ENCODE peak calls at places on chromosome 14, in six cellular contexts. X is mucosa of descending colon; V is activated CD8-positive, alpha-beta T cell treated with anti-CD3 and anti-CD28 coated beads for 36 hours; T is foreskin fibroblast; R is Peyer's patch; B is AG09319. K is an unnamed sample.

GRCh38 chr14:53855574-53855973 is 101.1 kb downstream of the BMP4 start:
- DNase-seq in V (no peak), X (no peak), R (no peak), B (no peak), T (no peak), K (no peak)

GRCh38 chr14:46580941-46581671 is 70.5 kb downstream of the RPL10L start:
- DNase-seq in B (no peak), V (peak), X (no peak), R (no peak), T (peak), K (peak)

GRCh38 chr14:103110681-103111296 is 12.5 kb upstream of the TNFAIP2 start:
- DNase-seq in R (peak), V (no peak), B (no peak), T (no peak), X (no peak), K (no peak)

GRCh38 chr14:92914087-92914656 is 8.8 kb upstream of the CHGA start:
- DNase-seq in V (peak), R (no peak), B (no peak), T (peak), X (no peak), K (peak)

GRCh38 chr14:74697543-74697942 is 15.3 kb downstream of the AREL1 start:
- DNase-seq in B (peak), V (no peak), R (no peak), X (no peak), T (peak), K (no peak)

GRCh38 chr14:58815046-58815701 is 177.4 kb downstream of the DACT1 start:
- DNase-seq in T (peak), B (no peak), X (no peak), R (no peak), V (no peak), K (no peak)

GRCh38 chr14:32349322-32349721 is 20.2 kb downstream of the AKAP6 start:
- DNase-seq in R (no peak), B (no peak), X (no peak), V (no peak), T (no peak), K (no peak)

GRCh38 chr14:69154779-69155178 is 1.9 kb upstream of the DCAF5 start:
- DNase-seq in X (no peak), B (no peak), R (no peak), T (peak), V (no peak), K (no peak)

GRCh38 chr14:72000907-72001306 is 68.7 kb downstream of the RGS6 start:
- DNase-seq in T (no peak), V (no peak), R (no peak), B (no peak), X (no peak), K (peak)

GRCh38 chr14:88212691-88213090 is 110.4 kb downstream of the KCNK10 start:
- DNase-seq in X (no peak), B (no peak), V (no peak), T (no peak), R (no peak), K (no peak)
- TF ChIP-seq CTCF in X (no peak), B (no peak), V (no peak), T (no peak), R (no peak), K (no peak)

GRCh38 chr14:57530571-57530970 is 36.9 kb upstream of the CCDC198 start:
- DNase-seq in X (no peak), T (no peak), R (no peak), B (no peak), V (no peak), K (no peak)

DNA sequence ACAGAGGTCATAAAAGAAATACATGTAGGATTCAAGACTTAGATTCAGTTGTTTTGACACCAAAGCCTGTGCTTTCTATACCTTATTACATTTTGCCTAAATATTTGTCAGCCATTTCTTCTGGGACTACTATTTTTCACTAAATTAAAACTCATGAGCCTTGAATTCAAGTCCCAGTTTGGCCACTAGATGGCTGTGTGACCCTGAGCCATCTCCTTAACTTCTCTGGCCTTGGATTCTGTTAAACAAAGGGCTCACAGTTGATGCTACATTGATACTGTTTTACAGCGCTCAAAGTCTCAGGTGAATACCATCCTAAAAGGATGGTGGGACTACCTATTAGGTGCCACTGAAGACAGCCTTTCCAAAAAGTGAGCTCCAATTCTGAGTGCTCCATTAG is 39.6 kb upstream of the CCDC198 start:
- DNase-seq in X (no peak), B (no peak), R (no peak), V (peak), T (peak), K (no peak)
- TF ChIP-seq CTCF in X (no peak), B (peak), R (no peak), V (peak), T (peak), K (no peak)

GRCh38 chr14:98293527-98293926 is 978.5 kb downstream of the BCL11B start:
- DNase-seq in T (no peak), R (no peak), V (no peak), X (no peak), B (no peak), K (no peak)
- TF ChIP-seq CTCF in T (no peak), R (no peak), V (no peak), X (no peak), B (no peak), K (no peak)

GRCh38 chr14:97185186-97185585 is 388.0 kb downstream of the VRK1 start:
- DNase-seq in T (no peak), R (no peak), V (peak), B (no peak), X (no peak), K (no peak)
- TF ChIP-seq CTCF in T (peak), R (no peak), V (peak), B (peak), X (no peak), K (peak)

GRCh38 chr14:60637138-60637489 is 12.2 kb downstream of the SIX1 start:
- DNase-seq in B (no peak), R (no peak), X (no peak), T (no peak), V (no peak), K (no peak)

GRCh38 chr14:60640859-60641721 is 8.2 kb downstream of the SIX1 start:
- DNase-seq in T (no peak), B (no peak), X (peak), R (no peak), V (no peak), K (no peak)

GRCh38 chr14:60639677-60640076 is 9.6 kb downstream of the SIX1 start:
- DNase-seq in V (no peak), B (no peak), X (no peak), T (no peak), R (no peak), K (no peak)

GRCh38 chr14:60634153-60634552 is 15.1 kb downstream of the SIX1 start:
- DNase-seq in T (no peak), X (no peak), V (no peak), B (no peak), R (no peak), K (no peak)

DNA sequence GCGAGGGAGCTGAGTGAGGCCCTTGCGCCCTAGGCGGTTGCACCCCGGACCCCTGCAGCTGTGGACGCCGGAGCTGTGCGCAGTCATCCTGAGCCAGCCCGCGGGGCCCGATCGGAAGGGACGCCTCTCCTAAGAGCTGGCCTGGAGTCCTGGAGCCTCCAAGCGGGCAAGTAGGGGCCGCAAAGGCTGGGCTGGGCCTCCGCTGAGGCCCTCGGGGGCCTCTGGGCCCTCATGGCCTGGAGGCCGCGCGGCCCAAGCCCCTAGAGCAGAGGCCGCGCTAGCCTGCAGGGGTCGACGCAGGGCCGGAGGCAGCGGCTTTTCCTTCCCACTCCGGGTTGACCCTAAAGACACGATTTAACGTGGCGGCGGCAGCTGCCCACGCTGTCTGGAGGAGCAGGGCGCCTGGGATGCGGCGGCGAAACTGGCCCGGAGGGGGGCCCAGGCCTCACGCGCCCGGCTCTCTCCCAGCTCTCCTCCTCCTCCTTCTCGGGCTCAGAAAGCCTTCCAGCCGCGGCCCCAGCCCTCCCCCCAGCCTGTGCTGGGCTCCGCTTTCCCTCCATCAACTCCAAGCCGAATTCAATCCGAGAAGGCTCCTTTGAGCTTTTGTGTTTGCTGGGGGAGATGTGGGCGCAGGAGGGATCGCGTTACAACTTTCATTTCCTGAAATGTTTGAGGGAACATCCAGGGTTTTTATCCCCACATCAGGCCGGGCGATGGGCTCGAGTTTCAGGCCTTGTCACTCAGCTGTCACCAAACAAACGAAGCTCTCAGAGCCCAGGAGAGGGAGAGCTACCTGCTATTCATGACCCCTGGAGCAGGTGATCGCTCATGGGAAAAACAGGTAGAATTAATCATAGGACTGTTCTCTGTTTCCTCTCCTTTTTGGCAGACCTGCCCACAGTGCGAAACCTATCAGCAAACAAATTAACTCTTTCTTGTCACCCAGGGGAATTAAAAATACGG is 11.5 kb downstream of the SIX1 start:
- DNase-seq in B (no peak), V (no peak), X (no peak), R (no peak), T (peak), K (no peak)
- TF ChIP-seq CTCF in B (no peak), V (no peak), X (no peak), R (no peak), T (no peak), K (no peak)

K was measured in GM13976.